ENCODE peak calls at places on chromosomes 11 and 22, in four cellular contexts. D, M, J and C are unnamed samples.

GRCh38 chr11:102476812-102477211 is 24.2 kb upstream of the TMEM123 start:
- DNase-seq in D (peak), M (peak), J (no peak), C (no peak)

GRCh38 chr11:57436031-57436430 is 9.1 kb upstream of the SLC43A3 start:
- DNase-seq in D (no peak), M (no peak), J (no peak), C (no peak)

GRCh38 chr22:45896153-45896951 is 80.6 kb downstream of the WNT7B start:
- DNase-seq in D (no peak), M (no peak), J (no peak), C (peak)

GRCh38 chr11:112582366-112582765 is 321.7 kb upstream of the PLET1 start:
- DNase-seq in D (no peak), M (no peak), J (no peak), C (no peak)

GRCh38 chr11:35862666-35863065 is 81.2 kb upstream of the LDLRAD3 start:
- DNase-seq in D (no peak), M (no peak), J (no peak), C (no peak)

GRCh38 chr22:49198705-49199084 is 629.0 kb downstream of the BRD1 start:
- DNase-seq in D (no peak), M (no peak), J (no peak), C (no peak)

GRCh38 chr11:44007746-44008501 is 39.9 kb upstream of the ACCSL start:
- DNase-seq in D (no peak), M (no peak), J (no peak), C (no peak)

GRCh38 chr11:17605736-17606135 is 58.7 kb downstream of the OTOG start:
- DNase-seq in D (no peak), M (no peak), J (no peak), C (no peak)

GRCh38 chr22:27317961-27318360 is 483.6 kb downstream of the MN1 start:
- DNase-seq in D (no peak), M (no peak), J (no peak), C (no peak)

GRCh38 chr11:34792814-34793241 is 123.4 kb downstream of the APIP start:
- DNase-seq in D (peak), M (no peak), J (no peak), C (no peak)

GRCh38 chr11:78380615-78381029 is 37.0 kb downstream of the GAB2 start:
- DNase-seq in D (no peak), M (no peak), J (no peak), C (no peak)

GRCh38 chr11:2806351-2807058 is 79.1 kb downstream of the CDKN1C start:
- DNase-seq in D (no peak), M (no peak), J (no peak), C (peak)

GRCh38 chr11:425301-425700 is 10.5 kb upstream of the SIGIRR start:
- DNase-seq in D (no peak), M (no peak), J (no peak), C (no peak)

GRCh38 chr11:6812391-6813005 is 13.0 kb upstream of the OR6A2 start:
- DNase-seq in D (peak), M (peak), J (peak), C (peak)

GRCh38 chr11:47216141-47216798 is 1.5 kb downstream of the DDB2 start:
- DNase-seq in D (peak), M (peak), J (peak), C (no peak)

GRCh38 chr11:9169595-9170295 is 78.3 kb upstream of the SCUBE2 start:
- DNase-seq in D (no peak), M (no peak), J (no peak), C (no peak)

GRCh38 chr22:23262474-23263332 is 82.4 kb downstream of the BCR start:
- DNase-seq in D (no peak), M (peak), J (no peak), C (no peak)

GRCh38 chr11:108592591-108593213 is 866 bp downstream of the EXPH5 start:
- DNase-seq in D (no peak), M (peak), J (no peak), C (peak)

GRCh38 chr11:33387996-33388395 is 130.8 kb downstream of the HIPK3 start:
- DNase-seq in D (no peak), M (no peak), J (peak), C (no peak)

GRCh38 chr11:63769044-63769718 is 606 bp upstream of the ZFTA start:
- DNase-seq in D (no peak), M (peak), J (no peak), C (peak)

GRCh38 chr11:133040289-133040893 is 491.9 kb downstream of the OPCML start:
- DNase-seq in D (no peak), M (no peak), J (no peak), C (no peak)

GRCh38 chr11:68838572-68838964 is 3.1 kb downstream of the CPT1A start:
- DNase-seq in D (peak), M (no peak), J (no peak), C (no peak)

GRCh38 chr11:83508804-83509203 is 222.6 kb upstream of the CCDC90B start:
- DNase-seq in D (peak), M (no peak), J (no peak), C (no peak)

GRCh38 chr11:76962583-76963416 is 71.4 kb upstream of the B3GNT6 start:
- DNase-seq in D (peak), M (no peak), J (peak), C (no peak)

GRCh38 chr22:21866821-21867527 is 471 bp downstream of the MAPK1 start:
- DNase-seq in D (no peak), M (peak), J (no peak), C (no peak)

GRCh38 chr11:73652046-73652730 is 5.8 kb downstream of the PLEKHB1 start:
- DNase-seq in D (peak), M (no peak), J (no peak), C (no peak)

GRCh38 chr11:76808158-76808557 is 25.0 kb downstream of the TSKU start:
- DNase-seq in D (no peak), M (no peak), J (no peak), C (no peak)

GRCh38 chr11:46120711-46121327 is 435 bp downstream of the PHF21A start:
- DNase-seq in D (peak), M (peak), J (no peak), C (peak)

GRCh38 chr11:26187639-26188038 is 144.3 kb upstream of the ANO3 start:
- DNase-seq in D (peak), M (no peak), J (no peak), C (no peak)

GRCh38 chr11:2944953-2945756 is 15.9 kb upstream of the PHLDA2 start:
- DNase-seq in D (no peak), M (no peak), J (no peak), C (peak)

GRCh38 chr22:50473855-50474671 is 772 bp downstream of the SBF1 start:
- DNase-seq in D (no peak), M (peak), J (no peak), C (no peak)

GRCh38 chr11:113256431-113257227 is 57.8 kb upstream of the TTC12 start:
- DNase-seq in D (no peak), M (no peak), J (no peak), C (no peak)

GRCh38 chr11:18791175-18792065 is at the start of gene PTPN5:
- DNase-seq in D (no peak), M (no peak), J (no peak), C (peak)

GRCh38 chr11:67439321-67440228 is 2.1 kb upstream of the PTPRCAP start:
- DNase-seq in D (peak), M (no peak), J (no peak), C (peak)

GRCh38 chr11:8228206-8228605 is 35.5 kb downstream of the LMO1 start:
- DNase-seq in D (no peak), M (no peak), J (no peak), C (no peak)

GRCh38 chr22:29663230-29663826 is 56.5 kb upstream of the CABP7 start:
- DNase-seq in D (no peak), M (no peak), J (no peak), C (no peak)

GRCh38 chr22:29660021-29660420 is 56.6 kb downstream of the NF2 start:
- DNase-seq in D (no peak), M (no peak), J (no peak), C (no peak)

GRCh38 chr22:29661355-29661754 is 57.9 kb downstream of the NF2 start:
- DNase-seq in D (no peak), M (no peak), J (no peak), C (no peak)

GRCh38 chr22:29654420-29654819 is 51.0 kb downstream of the NF2 start:
- DNase-seq in D (no peak), M (no peak), J (no peak), C (no peak)

DNA sequence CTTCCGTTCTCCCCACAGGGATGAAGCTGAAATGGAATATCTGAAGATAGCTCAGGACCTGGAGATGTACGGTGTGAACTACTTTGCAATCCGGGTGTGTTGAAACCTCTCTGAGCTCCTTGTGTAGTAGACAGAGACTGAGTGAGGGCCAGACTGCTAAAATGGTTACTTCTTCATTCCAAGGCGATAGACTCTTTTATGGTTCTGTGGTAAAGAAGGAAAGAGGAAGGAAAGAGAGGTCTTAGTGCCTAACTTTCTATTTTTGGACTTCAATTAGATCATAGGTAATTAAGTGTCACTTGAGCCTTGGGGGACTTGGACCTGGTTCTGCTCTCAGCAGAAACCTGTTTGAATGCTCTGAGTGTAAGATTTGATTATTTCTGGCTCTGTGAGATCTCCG is 54.7 kb downstream of the NF2 start:
- DNase-seq in D (no peak), M (no peak), J (no peak), C (no peak)
- TF ChIP-seq CBFB in D (no peak), M (no peak), J (no peak), C (no peak)

GRCh38 chr22:39927544-39927943 is 26.7 kb downstream of the GRAP2 start:
- DNase-seq in D (peak), M (peak), J (no peak), C (peak)

GRCh38 chr22:39926175-39927152 is 25.6 kb downstream of the GRAP2 start:
- DNase-seq in D (no peak), M (no peak), J (no peak), C (no peak)

GRCh38 chr22:39923689-39924088 is 22.8 kb downstream of the GRAP2 start:
- DNase-seq in D (no peak), M (no peak), J (no peak), C (no peak)

GRCh38 chr22:39924286-39924685 is 23.4 kb downstream of the GRAP2 start:
- DNase-seq in D (no peak), M (no peak), J (no peak), C (no peak)

DNA sequence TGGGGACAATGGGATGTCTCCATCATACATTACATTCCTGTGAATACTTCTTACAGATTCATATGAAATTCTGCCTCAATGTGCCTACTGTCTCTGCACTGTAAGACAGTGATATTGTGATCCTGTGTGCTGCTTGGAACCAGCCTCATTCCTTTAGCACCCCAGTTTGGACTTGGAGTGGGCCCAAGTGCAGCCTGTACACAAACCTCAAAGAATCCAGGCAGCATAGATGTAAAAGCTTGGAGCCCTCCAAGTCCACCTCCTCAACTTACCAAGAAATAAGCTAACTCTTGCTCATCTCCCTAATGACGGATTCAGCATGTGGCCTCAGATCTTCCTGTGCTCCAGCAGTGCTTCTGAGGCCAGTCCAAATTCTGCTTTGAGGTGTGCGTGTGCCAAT is 24.4 kb downstream of the GRAP2 start:
- DNase-seq in D (no peak), M (no peak), J (no peak), C (no peak)
- TF ChIP-seq CBFB in D (no peak), M (no peak), J (no peak), C (no peak)

GRCh38 chr11:91717169-91717568 is 507.4 kb upstream of the FAT3 start:
- DNase-seq in D (no peak), M (no peak), J (no peak), C (no peak)
- TF ChIP-seq CBFB in D (no peak), M (no peak), J (no peak), C (no peak)

DNA sequence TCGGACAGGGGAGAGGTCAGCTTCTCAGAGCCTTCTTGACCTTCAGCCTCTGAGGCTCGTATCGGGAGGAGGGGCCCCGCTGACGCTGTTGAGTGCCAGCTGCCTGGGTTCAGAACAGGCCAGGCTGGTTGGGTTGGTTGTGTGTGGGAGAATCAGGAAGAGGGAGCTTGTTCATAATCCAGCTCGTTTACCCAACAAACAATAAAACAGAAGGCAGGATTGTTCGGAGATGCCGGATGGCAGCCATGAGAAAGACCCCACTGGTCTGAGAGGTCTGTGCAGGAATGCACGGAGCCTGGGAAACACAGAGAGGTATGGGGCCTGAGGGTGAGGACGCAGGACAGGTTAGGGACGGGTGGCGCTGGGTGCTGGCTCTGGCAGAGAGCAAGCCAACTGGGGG is 31.6 kb upstream of the SHANK2 start:
- DNase-seq in D (peak), M (no peak), J (no peak), C (no peak)
- TF ChIP-seq CBFB in D (no peak), M (no peak), J (no peak), C (no peak)

DNA sequence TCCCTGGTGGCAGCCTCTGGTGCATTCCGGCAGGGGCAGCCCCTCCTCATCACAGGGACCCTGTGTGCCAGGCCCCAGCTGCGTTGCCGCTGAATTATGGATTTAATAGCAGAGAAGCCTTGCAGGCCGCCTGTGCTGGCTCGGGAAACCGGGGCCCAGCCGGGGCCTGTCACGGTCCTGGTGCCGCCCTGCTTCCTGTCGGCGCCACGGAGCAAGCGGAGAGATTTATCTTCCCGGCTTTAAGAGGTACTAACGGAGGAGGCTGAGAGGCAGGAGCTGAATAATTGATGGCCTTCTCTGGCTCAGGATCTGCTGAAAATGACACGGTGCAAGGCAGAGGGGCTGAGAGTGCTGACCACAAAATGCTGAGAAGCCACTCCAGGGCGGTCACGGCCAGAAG is 54.0 kb upstream of the CCDC188 start:
- DNase-seq in D (no peak), M (no peak), J (no peak), C (no peak)
- TF ChIP-seq CBFB in D (no peak), M (no peak), J (no peak), C (no peak)

DNA sequence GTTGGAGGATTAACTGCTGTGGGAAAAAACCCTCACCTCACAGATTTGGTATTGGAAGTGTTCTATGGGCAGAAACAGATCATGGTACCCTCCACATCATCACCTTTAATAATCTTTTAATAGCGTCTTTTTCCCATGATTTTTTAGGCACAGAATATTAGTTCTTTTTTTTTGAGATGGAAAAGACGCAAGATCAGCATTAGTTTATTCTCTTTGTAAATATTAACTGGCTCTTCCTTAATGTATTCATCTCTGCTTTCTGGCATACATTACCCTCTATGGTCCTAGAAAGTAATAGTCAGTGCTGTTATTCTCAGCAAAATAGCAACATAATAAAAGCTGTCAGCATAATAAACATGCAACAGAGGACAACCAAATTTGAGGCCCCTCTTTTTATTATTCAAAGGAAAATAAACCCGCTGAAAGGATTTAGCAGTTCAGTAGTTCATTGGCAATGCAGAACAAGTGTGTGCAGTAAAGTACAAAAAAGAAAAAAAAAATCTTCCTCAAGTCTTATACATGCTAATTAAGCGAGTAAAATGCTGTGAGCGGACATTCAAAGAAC is 37.5 kb upstream of the DDI1 start:
- DNase-seq in D (no peak), M (no peak), J (no peak), C (no peak)
- TF ChIP-seq CBFB in D (no peak), M (no peak), J (no peak), C (no peak)